ENCODE peak calls at places on chromosome 3, in five cellular contexts. One of them, this sample, is unnamed.
A peak's percentile ranks its signal among the peaks of the same experiment; 100 is the strongest.

GRCh38 chr3:37291275-37291700 is 116.9 kb upstream of the LRRFIP2 start:
- DNase-seq in Panc1: peak; percentile 22
- DNase-seq in neural progenitor cell: no peak
- DNase-seq in PC-3: peak; percentile 45
- DNase-seq in fibroblast of lung: peak; percentile 73
- DNase-seq in this sample: no peak

GRCh38 chr3:45874677-45875346 is 11.5 kb upstream of the CCR9 start:
- DNase-seq in neural progenitor cell: no peak
- DNase-seq in PC-3: no peak
- DNase-seq in Panc1: no peak
- DNase-seq in fibroblast of lung: no peak
- DNase-seq in this sample: no peak

GRCh38 chr3:181921220-181921619 is 209.5 kb downstream of the SOX2 start:
- DNase-seq in neural progenitor cell: no peak
- DNase-seq in fibroblast of lung: no peak
- DNase-seq in Panc1: no peak
- DNase-seq in PC-3: no peak
- DNase-seq in this sample: no peak

GRCh38 chr3:16548721-16549120 is 35.2 kb upstream of the RFTN1 start:
- DNase-seq in PC-3: peak; percentile 87
- DNase-seq in fibroblast of lung: peak; percentile 65
- DNase-seq in Panc1: no peak
- DNase-seq in neural progenitor cell: no peak
- DNase-seq in this sample: no peak

GRCh38 chr3:148459931-148460513 is 237.7 kb upstream of the AGTR1 start:
- DNase-seq in fibroblast of lung: peak; percentile 38
- DNase-seq in neural progenitor cell: no peak
- DNase-seq in PC-3: peak; percentile 16
- DNase-seq in Panc1: no peak
- DNase-seq in this sample: no peak

GRCh38 chr3:46383946-46384330 is 13.2 kb downstream of the CCR5 start:
- DNase-seq in PC-3: peak; percentile 40
- DNase-seq in fibroblast of lung: no peak
- DNase-seq in neural progenitor cell: no peak
- DNase-seq in Panc1: no peak
- DNase-seq in this sample: no peak

GRCh38 chr3:196246612-196247308 is 30.4 kb downstream of the SLC51A start:
- DNase-seq in Panc1: no peak
- DNase-seq in fibroblast of lung: peak; percentile 21
- DNase-seq in PC-3: peak; percentile 87
- DNase-seq in neural progenitor cell: no peak
- DNase-seq in this sample: no peak

GRCh38 chr3:45120615-45121158 is 25.5 kb downstream of the CDCP1 start:
- DNase-seq in Panc1: no peak
- DNase-seq in fibroblast of lung: no peak
- DNase-seq in PC-3: no peak
- DNase-seq in neural progenitor cell: no peak
- DNase-seq in this sample: no peak

GRCh38 chr3:184982058-184982457 is 170.1 kb downstream of the VPS8 start:
- DNase-seq in Panc1: no peak
- DNase-seq in neural progenitor cell: no peak
- DNase-seq in fibroblast of lung: no peak
- DNase-seq in PC-3: no peak
- DNase-seq in this sample: no peak

GRCh38 chr3:125032100-125032643 is 23.6 kb downstream of the HEG1 start:
- DNase-seq in neural progenitor cell: no peak
- DNase-seq in fibroblast of lung: no peak
- DNase-seq in Panc1: no peak
- DNase-seq in PC-3: no peak
- DNase-seq in this sample: no peak

GRCh38 chr3:124783696-124784095 is 53.4 kb downstream of the UMPS start:
- DNase-seq in Panc1: no peak
- DNase-seq in PC-3: no peak
- DNase-seq in neural progenitor cell: peak; percentile 20
- DNase-seq in fibroblast of lung: no peak
- DNase-seq in this sample: no peak

GRCh38 chr3:132783152-132783551 is 60.9 kb upstream of the NPHP3 start:
- DNase-seq in Panc1: no peak
- DNase-seq in neural progenitor cell: peak; percentile 26
- DNase-seq in fibroblast of lung: no peak
- DNase-seq in PC-3: peak; percentile 4
- DNase-seq in this sample: no peak

GRCh38 chr3:16993227-16993626 is 108.5 kb downstream of the PLCL2 start:
- DNase-seq in PC-3: peak; percentile 55
- DNase-seq in Panc1: no peak
- DNase-seq in neural progenitor cell: no peak
- DNase-seq in fibroblast of lung: peak; percentile 75
- DNase-seq in this sample: no peak

GRCh38 chr3:141379250-141379872 is 11.1 kb downstream of the ZBTB38 start:
- DNase-seq in neural progenitor cell: no peak
- DNase-seq in fibroblast of lung: no peak
- DNase-seq in PC-3: no peak
- DNase-seq in Panc1: no peak
- DNase-seq in this sample: no peak

GRCh38 chr3:69847303-69847702 is 108.0 kb downstream of the MITF start:
- DNase-seq in PC-3: no peak
- DNase-seq in neural progenitor cell: no peak
- DNase-seq in fibroblast of lung: no peak
- DNase-seq in Panc1: no peak
- DNase-seq in this sample: no peak

GRCh38 chr3:139180489-139180888 is 135.8 kb upstream of the PRR23C start:
- DNase-seq in neural progenitor cell: no peak
- DNase-seq in fibroblast of lung: no peak
- DNase-seq in Panc1: no peak
- DNase-seq in PC-3: no peak
- DNase-seq in this sample: no peak

GRCh38 chr3:66572938-66573710 is 72.3 kb upstream of the LRIG1 start:
- DNase-seq in PC-3: no peak
- DNase-seq in fibroblast of lung: no peak
- DNase-seq in Panc1: no peak
- DNase-seq in neural progenitor cell: peak; percentile 86
- DNase-seq in this sample: no peak

GRCh38 chr3:41881233-41881821 is 80.6 kb downstream of the ULK4 start:
- DNase-seq in neural progenitor cell: peak; percentile 41
- DNase-seq in PC-3: peak; percentile 73
- DNase-seq in fibroblast of lung: peak; percentile 68
- DNase-seq in Panc1: peak; percentile 10
- DNase-seq in this sample: peak; percentile 30

GRCh38 chr3:167559922-167560321 is 86.1 kb upstream of the SERPINI2 start:
- DNase-seq in PC-3: no peak
- DNase-seq in Panc1: no peak
- DNase-seq in fibroblast of lung: no peak
- DNase-seq in neural progenitor cell: peak; percentile 4
- DNase-seq in this sample: no peak

GRCh38 chr3:100810671-100811070 is 101.4 kb downstream of the TFG start:
- DNase-seq in PC-3: no peak
- DNase-seq in neural progenitor cell: no peak
- DNase-seq in Panc1: no peak
- DNase-seq in fibroblast of lung: peak; percentile 70
- DNase-seq in this sample: no peak

GRCh38 chr3:129003578-129004112 is 2.5 kb downstream of the EFCC1 start:
- DNase-seq in PC-3: peak; percentile 54
- DNase-seq in fibroblast of lung: no peak
- DNase-seq in Panc1: no peak
- DNase-seq in neural progenitor cell: peak; percentile 60
- DNase-seq in this sample: peak; percentile 37

GRCh38 chr3:71309342-71309741 is 274.2 kb downstream of the FOXP1 start:
- DNase-seq in fibroblast of lung: no peak
- DNase-seq in neural progenitor cell: no peak
- DNase-seq in PC-3: no peak
- DNase-seq in Panc1: no peak
- DNase-seq in this sample: no peak

GRCh38 chr3:52529376-52530333 is 4.0 kb downstream of the NT5DC2 start:
- DNase-seq in neural progenitor cell: no peak
- DNase-seq in PC-3: no peak
- DNase-seq in Panc1: no peak
- DNase-seq in fibroblast of lung: peak; percentile 89
- DNase-seq in this sample: no peak

GRCh38 chr3:171393032-171393744 is 67.0 kb downstream of the TNIK start:
- DNase-seq in fibroblast of lung: peak; percentile 64
- DNase-seq in neural progenitor cell: peak; percentile 65
- DNase-seq in Panc1: no peak
- DNase-seq in PC-3: no peak
- DNase-seq in this sample: no peak

DNA sequence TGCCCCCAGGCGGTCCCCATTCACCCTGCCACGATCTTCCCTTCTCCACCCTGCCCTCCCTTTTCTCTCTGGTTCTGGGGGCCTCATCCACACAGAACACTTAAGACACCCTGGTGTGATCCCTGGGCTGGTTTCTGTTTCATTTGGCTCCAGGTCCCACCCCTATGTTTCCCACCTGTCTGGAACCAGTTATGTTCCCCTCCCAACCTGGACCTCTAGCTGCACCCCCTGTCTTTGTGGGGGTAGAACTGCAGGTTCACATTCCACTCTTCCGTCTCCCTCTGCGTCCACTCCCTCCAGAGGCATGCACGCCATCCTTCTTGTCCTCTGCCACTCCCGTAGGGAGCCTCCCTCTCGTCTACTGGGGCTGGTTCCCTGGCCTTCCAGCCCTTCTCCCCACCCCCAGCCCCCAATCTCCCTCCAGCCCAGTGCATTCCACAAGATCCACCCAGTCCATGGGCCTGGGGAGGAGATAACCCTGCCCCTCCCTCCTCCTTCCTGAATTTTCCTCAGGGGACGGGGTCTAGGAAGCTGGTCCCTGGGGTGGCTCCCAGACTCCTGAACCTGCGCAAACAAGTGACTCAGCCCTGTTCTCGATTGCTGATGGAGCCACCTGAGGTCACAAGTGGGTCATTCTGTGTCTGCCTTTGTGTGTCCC is 73.8 kb downstream of the ABTB1 start:
- DNase-seq in fibroblast of lung: no peak
- DNase-seq in PC-3: peak; percentile 68
- DNase-seq in neural progenitor cell: no peak
- DNase-seq in Panc1: no peak
- DNase-seq in this sample: no peak
- H3K4me1 ChIP-seq in fibroblast of lung: peaks cover 38% of the 10 kb centered on the region
- H3K4me1 ChIP-seq in PC-3: peaks cover 55% of the 10 kb centered on the region
- H3K4me1 ChIP-seq in neural progenitor cell: no peaks in the 10 kb centered on the region
- H3K4me1 ChIP-seq in Panc1: no peaks in the 10 kb centered on the region
- H3K4me1 ChIP-seq in this sample: peaks cover 2% of the 10 kb centered on the region

DNA sequence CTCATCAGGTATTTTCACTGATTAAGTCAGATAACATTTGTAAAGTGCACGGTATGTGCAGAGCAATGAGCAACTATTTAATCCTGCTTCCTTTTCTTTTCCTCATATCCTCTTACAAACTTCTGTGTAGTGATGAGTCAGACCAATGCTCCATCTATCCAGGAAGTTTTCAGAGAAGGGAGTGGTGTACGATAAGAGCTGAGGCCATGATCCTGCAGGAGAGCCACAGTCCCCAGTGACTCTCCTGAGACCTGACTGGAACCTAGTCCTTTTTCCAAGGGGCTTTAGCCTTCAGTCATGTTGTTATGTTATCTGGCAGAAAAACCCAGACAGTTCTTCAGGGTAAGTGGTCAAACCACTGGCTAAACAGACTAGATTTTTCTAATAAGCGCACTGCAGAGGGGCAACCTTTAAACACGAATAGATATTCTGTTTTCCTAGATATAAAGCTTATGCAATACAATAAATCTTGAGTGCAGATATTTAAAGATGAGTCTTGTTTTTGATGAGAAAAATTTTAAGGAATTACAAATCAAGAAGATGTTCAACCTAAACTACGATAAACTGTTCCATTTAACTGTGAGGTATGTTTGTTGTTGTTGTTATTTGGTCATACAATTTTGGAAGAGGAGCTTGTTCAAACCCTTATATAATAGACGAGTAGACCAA is 110.5 kb upstream of the RAP2B start:
- DNase-seq in Panc1: peak; percentile 77
- DNase-seq in neural progenitor cell: no peak
- DNase-seq in PC-3: peak; percentile 90
- DNase-seq in fibroblast of lung: peak; percentile 73
- DNase-seq in this sample: no peak
- H3K27ac ChIP-seq in Panc1: no peak overlapping the region
- H3K27ac ChIP-seq in neural progenitor cell: no peak overlapping the region
- H3K27ac ChIP-seq in PC-3: peak overlapping the region; percentile 96
- H3K27ac ChIP-seq in fibroblast of lung: peak overlapping the region; percentile 55
- H3K27ac ChIP-seq in this sample: no peak overlapping the region

DNA sequence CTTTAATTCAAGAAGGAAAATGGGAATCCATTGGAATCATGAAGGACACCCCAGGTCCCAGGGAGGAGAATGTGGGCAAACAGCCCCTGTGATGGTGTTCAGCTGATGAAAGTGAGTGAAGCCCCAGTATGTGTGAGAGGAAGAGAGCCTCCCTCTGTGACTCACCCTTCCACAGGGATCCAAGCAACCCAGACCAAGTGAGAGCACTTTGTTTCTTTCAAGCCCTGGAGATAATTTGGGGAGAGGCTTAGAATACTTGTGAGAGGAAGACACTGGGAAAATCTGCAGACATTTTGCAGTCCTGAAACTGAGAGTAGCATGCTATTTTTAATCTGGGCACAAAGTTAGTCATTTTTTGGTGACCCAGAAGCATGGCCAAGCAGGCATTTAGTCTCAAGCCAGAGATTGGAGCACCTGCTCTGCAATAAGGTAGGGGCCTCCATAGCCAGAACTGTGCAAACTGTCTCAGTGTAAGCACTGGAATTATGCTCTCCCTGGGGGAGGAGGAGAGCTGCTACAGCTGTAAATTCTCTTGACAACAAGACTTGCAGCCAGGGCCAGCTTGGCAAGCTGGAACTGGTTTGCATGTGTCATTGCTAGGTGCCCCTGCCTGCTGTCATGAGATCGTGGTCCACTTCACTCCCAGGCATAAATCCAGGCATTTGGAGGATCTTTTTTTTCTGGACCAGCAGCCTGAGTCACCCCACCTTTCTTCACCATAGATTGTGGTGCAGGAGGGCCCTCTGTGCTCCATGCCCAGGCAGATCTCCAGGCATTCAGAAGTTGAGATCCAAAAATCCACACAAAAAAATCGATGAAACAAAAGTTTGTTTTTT is 537.8 kb upstream of the DPPA4 start:
- DNase-seq in neural progenitor cell: no peak
- DNase-seq in PC-3: no peak
- DNase-seq in fibroblast of lung: no peak
- DNase-seq in Panc1: no peak
- DNase-seq in this sample: no peak
- H3K9me3 ChIP-seq in neural progenitor cell: no peaks in the 10 kb centered on the region
- H3K9me3 ChIP-seq in PC-3: no peaks in the 10 kb centered on the region
- H3K9me3 ChIP-seq in fibroblast of lung: no peaks in the 10 kb centered on the region
- H3K9me3 ChIP-seq in Panc1: no peaks in the 10 kb centered on the region
- H3K9me3 ChIP-seq in this sample: no peaks in the 10 kb centered on the region

GRCh38 chr3:72489916-72490315 is 358.3 kb downstream of the SHQ1 start:
- DNase-seq in Panc1: no peak
- DNase-seq in PC-3: no peak
- DNase-seq in fibroblast of lung: no peak
- DNase-seq in neural progenitor cell: no peak
- DNase-seq in this sample: no peak

GRCh38 chr3:72488736-72489030 is 359.6 kb downstream of the SHQ1 start:
- DNase-seq in fibroblast of lung: peak; percentile 55
- DNase-seq in PC-3: peak; percentile 51
- DNase-seq in neural progenitor cell: no peak
- DNase-seq in Panc1: no peak
- DNase-seq in this sample: no peak

GRCh38 chr3:72485649-72486048 is 362.6 kb downstream of the SHQ1 start:
- DNase-seq in neural progenitor cell: no peak
- DNase-seq in Panc1: no peak
- DNase-seq in PC-3: no peak
- DNase-seq in fibroblast of lung: no peak
- DNase-seq in this sample: no peak

GRCh38 chr3:72487946-72488735 is 360.1 kb downstream of the SHQ1 start:
- DNase-seq in Panc1: no peak
- DNase-seq in fibroblast of lung: peak; percentile 39
- DNase-seq in PC-3: no peak
- DNase-seq in neural progenitor cell: no peak
- DNase-seq in this sample: no peak

GRCh38 chr3:72487078-72487765 is 361.0 kb downstream of the SHQ1 start:
- DNase-seq in neural progenitor cell: no peak
- DNase-seq in Panc1: no peak
- DNase-seq in fibroblast of lung: peak; percentile 87
- DNase-seq in PC-3: peak; percentile 90
- DNase-seq in this sample: peak; percentile 26
- H3K4me1 ChIP-seq in neural progenitor cell: peaks cover 3% of the 10 kb centered on the region
- H3K4me1 ChIP-seq in Panc1: peaks cover 4% of the 10 kb centered on the region
- H3K4me1 ChIP-seq in fibroblast of lung: peaks cover 24% of the 10 kb centered on the region
- H3K4me1 ChIP-seq in PC-3: peaks cover 44% of the 10 kb centered on the region
- H3K4me1 ChIP-seq in this sample: peaks cover 3% of the 10 kb centered on the region

This sample was measured in prostate gland.